ENCODE peak calls at places on chromosomes 3 and 15, in five cellular contexts. Y, Q, T, V and S are unnamed samples.

GRCh38 chr15:47505712-47506542 is 211.4 kb upstream of the SEMA6D start:
- DNase-seq in Y (no peak), Q (no peak), T (no peak), V (no peak), S (no peak)

GRCh38 chr3:10722921-10723320 is 93.1 kb upstream of the SLC6A11 start:
- DNase-seq in Y (no peak), Q (no peak), T (no peak), V (no peak), S (no peak)

GRCh38 chr15:48845123-48845522 is 32.8 kb upstream of the EID1 start:
- DNase-seq in Y (no peak), Q (no peak), T (no peak), V (no peak), S (no peak)

GRCh38 chr3:50204804-50205718 is at the start of gene SLC38A3:
- DNase-seq in Y (no peak), Q (peak), T (no peak), V (no peak), S (peak)

GRCh38 chr15:74869726-74870407 is 3.3 kb downstream of the SCAMP2 start:
- DNase-seq in Y (no peak), Q (no peak), T (peak), V (no peak), S (no peak)

GRCh38 chr3:132399054-132399929 is 18.0 kb upstream of the DNAJC13 start:
- DNase-seq in Y (peak), Q (no peak), T (no peak), V (peak), S (peak)

GRCh38 chr3:46867550-46867898 is 4.3 kb upstream of the MYL3 start:
- DNase-seq in Y (no peak), Q (no peak), T (no peak), V (no peak), S (no peak)

GRCh38 chr15:29294732-29295131 is 25.1 kb upstream of the NSMCE3 start:
- DNase-seq in Y (no peak), Q (no peak), T (no peak), V (no peak), S (no peak)

GRCh38 chr3:175422744-175423143 is 563.6 kb downstream of the NAALADL2 start:
- DNase-seq in Y (no peak), Q (no peak), T (no peak), V (no peak), S (no peak)

GRCh38 chr3:63353383-63353782 is 75.3 kb downstream of the SYNPR start:
- DNase-seq in Y (no peak), Q (no peak), T (no peak), V (no peak), S (no peak)

GRCh38 chr3:124282751-124283643 is 291.1 kb upstream of the ROPN1 start:
- DNase-seq in Y (no peak), Q (no peak), T (no peak), V (no peak), S (no peak)

GRCh38 chr15:25247418-25248030 is 191.3 kb downstream of the UBE3A start:
- DNase-seq in Y (no peak), Q (peak), T (no peak), V (no peak), S (no peak)

GRCh38 chr3:142976621-142977398 is 13.3 kb upstream of the PAQR9 start:
- DNase-seq in Y (peak), Q (no peak), T (no peak), V (no peak), S (peak)

GRCh38 chr3:186176382-186176990 is 67.6 kb upstream of the ETV5 start:
- DNase-seq in Y (peak), Q (no peak), T (no peak), V (no peak), S (no peak)

GRCh38 chr3:53196575-53197407 is 35.8 kb downstream of the PRKCD start:
- DNase-seq in Y (peak), Q (no peak), T (peak), V (no peak), S (no peak)

GRCh38 chr3:118955914-118956556 is 78.6 kb downstream of the IGSF11 start:
- DNase-seq in Y (no peak), Q (no peak), T (no peak), V (no peak), S (no peak)

GRCh38 chr3:46490338-46491084 is 7.3 kb upstream of the RTP3 start:
- DNase-seq in Y (no peak), Q (peak), T (no peak), V (no peak), S (no peak)

GRCh38 chr3:63064216-63064755 is 189.1 kb upstream of the CADPS start:
- DNase-seq in Y (no peak), Q (no peak), T (no peak), V (no peak), S (no peak)

GRCh38 chr3:125395091-125395490 is 20.0 kb upstream of the ZNF148 start:
- DNase-seq in Y (no peak), Q (no peak), T (no peak), V (no peak), S (no peak)

GRCh38 chr3:156688849-156689452 is 14.6 kb downstream of the TIPARP start:
- DNase-seq in Y (no peak), Q (no peak), T (no peak), V (no peak), S (no peak)

GRCh38 chr3:129739613-129740012 is 133.1 kb upstream of the PLXND1 start:
- DNase-seq in Y (no peak), Q (no peak), T (no peak), V (no peak), S (no peak)

GRCh38 chr3:106114848-106115247 is 246.0 kb upstream of the CBLB start:
- DNase-seq in Y (no peak), Q (no peak), T (no peak), V (no peak), S (no peak)

GRCh38 chr3:41002104-41002503 is 197.2 kb upstream of the CTNNB1 start:
- DNase-seq in Y (no peak), Q (no peak), T (no peak), V (no peak), S (no peak)

GRCh38 chr15:69664572-69665326 is 212.1 kb downstream of the RPLP1 start:
- DNase-seq in Y (no peak), Q (no peak), T (no peak), V (no peak), S (no peak)

GRCh38 chr3:133412511-133413165 is 12.8 kb downstream of the BFSP2 start:
- DNase-seq in Y (no peak), Q (no peak), T (no peak), V (no peak), S (no peak)
- TF ChIP-seq SUZ12 in Y (no peak), Q (no peak), T (no peak), V (no peak), S (no peak)

GRCh38 chr3:6747017-6747416 is 113.9 kb upstream of the GRM7 start:
- DNase-seq in Y (no peak), Q (no peak), T (no peak), V (no peak), S (no peak)

GRCh38 chr3:6737223-6737994 is 123.5 kb upstream of the GRM7 start:
- DNase-seq in Y (no peak), Q (no peak), T (no peak), V (no peak), S (no peak)

GRCh38 chr3:6739288-6739687 is 121.6 kb upstream of the GRM7 start:
- DNase-seq in Y (no peak), Q (peak), T (no peak), V (no peak), S (no peak)

GRCh38 chr3:6743067-6743720 is 117.7 kb upstream of the GRM7 start:
- DNase-seq in Y (no peak), Q (no peak), T (no peak), V (no peak), S (no peak)
- TF ChIP-seq SUZ12 in Y (no peak), Q (no peak), T (no peak), V (no peak), S (no peak)

GRCh38 chr3:28576590-28577220 is 228.1 kb upstream of the AZI2 start:
- DNase-seq in Y (no peak), Q (peak), T (no peak), V (no peak), S (peak)
- TF ChIP-seq SUZ12 in Y (no peak), Q (no peak), T (no peak), V (no peak), S (no peak)

GRCh38 chr15:57296473-57297162 is 79.7 kb upstream of the CGNL1 start:
- DNase-seq in Y (no peak), Q (peak), T (no peak), V (no peak), S (no peak)

GRCh38 chr15:57297630-57298029 is 78.7 kb upstream of the CGNL1 start:
- DNase-seq in Y (no peak), Q (peak), T (no peak), V (no peak), S (no peak)

GRCh38 chr15:57298843-57299550 is 77.3 kb upstream of the CGNL1 start:
- DNase-seq in Y (no peak), Q (peak), T (no peak), V (no peak), S (no peak)

GRCh38 chr15:57297163-57297593 is 79.1 kb upstream of the CGNL1 start:
- DNase-seq in Y (no peak), Q (peak), T (no peak), V (no peak), S (no peak)

GRCh38 chr15:57298204-57298603 is 78.1 kb upstream of the CGNL1 start:
- DNase-seq in Y (no peak), Q (no peak), T (no peak), V (no peak), S (no peak)
- TF ChIP-seq SUZ12 in Y (no peak), Q (no peak), T (no peak), V (no peak), S (no peak)

DNA sequence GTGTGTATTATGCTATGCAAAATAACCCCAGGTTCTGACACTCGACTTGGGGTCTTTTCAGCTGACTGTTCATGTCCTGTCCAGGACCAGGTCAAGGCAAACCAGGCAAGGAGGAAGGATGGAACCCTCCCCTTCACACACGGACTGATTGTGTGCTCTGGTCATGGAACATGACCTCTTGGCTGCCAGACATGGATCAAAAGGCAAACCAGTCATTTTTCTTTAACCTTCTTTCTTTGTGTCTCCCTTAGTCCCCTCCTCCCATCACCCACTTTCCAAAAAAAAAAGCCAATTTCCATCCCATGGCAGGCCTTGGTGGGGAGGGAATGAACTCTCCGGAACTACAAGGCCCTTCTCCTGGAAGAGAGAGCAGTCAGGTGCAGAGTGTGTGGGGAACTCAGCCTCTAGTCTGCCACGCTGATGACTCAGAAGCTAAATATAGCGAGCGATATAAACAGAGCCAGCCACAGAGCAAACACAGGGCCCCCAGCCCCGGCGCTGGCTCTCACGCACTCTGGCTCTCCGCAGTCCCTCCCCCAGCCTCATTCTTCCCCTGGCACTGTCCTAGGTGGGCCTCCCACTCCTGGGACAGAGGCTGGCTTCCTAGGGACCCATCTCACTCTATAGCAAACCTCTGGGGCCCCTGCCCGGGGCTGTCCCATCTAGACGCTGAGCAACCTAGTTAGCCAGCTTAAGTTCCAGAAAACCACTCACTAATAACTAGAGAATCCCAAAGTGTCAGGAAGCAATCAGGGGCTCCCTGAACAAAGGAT is 10.0 kb downstream of the BMF start:
- DNase-seq in Y (peak), Q (no peak), T (peak), V (no peak), S (peak)
- TF ChIP-seq SUZ12 in Y (no peak), Q (no peak), T (no peak), V (no peak), S (no peak)

GRCh38 chr15:26736502-26737248 is 36.2 kb downstream of the GABRB3 start:
- DNase-seq in Y (no peak), Q (no peak), T (no peak), V (no peak), S (no peak)
- TF ChIP-seq SUZ12 in Y (no peak), Q (no peak), T (no peak), V (no peak), S (no peak)

GRCh38 chr15:32828507-32829186 is 110.8 kb downstream of the GREM1 start:
- DNase-seq in Y (no peak), Q (no peak), T (no peak), V (no peak), S (no peak)

GRCh38 chr15:32831458-32831857 is 113.7 kb downstream of the GREM1 start:
- DNase-seq in Y (no peak), Q (no peak), T (no peak), V (no peak), S (no peak)

GRCh38 chr15:32833323-32833944 is 115.6 kb downstream of the GREM1 start:
- DNase-seq in Y (no peak), Q (no peak), T (no peak), V (no peak), S (no peak)

GRCh38 chr15:32826685-32827084 is 108.9 kb downstream of the GREM1 start:
- DNase-seq in Y (no peak), Q (no peak), T (no peak), V (no peak), S (no peak)

GRCh38 chr15:32829441-32829840 is 111.6 kb downstream of the GREM1 start:
- DNase-seq in Y (no peak), Q (no peak), T (no peak), V (no peak), S (no peak)
- TF ChIP-seq SUZ12 in Y (no peak), Q (no peak), T (no peak), V (no peak), S (no peak)